ENCODE peak calls at places on chromosomes 13 and 19, in five cellular contexts. L, S, R, N and F are unnamed samples.

GRCh38 chr13:29936051-29936813 is 85.8 kb upstream of the UBL3 start:
- DNase-seq in L (no peak), S (no peak), R (no peak), N (no peak), F (no peak)

GRCh38 chr19:35720163-35720524 is 2.3 kb downstream of the KMT2B start:
- DNase-seq in L (no peak), S (no peak), R (no peak), N (no peak), F (no peak)

GRCh38 chr13:112715715-112716460 is 26.1 kb downstream of the ATP11A start:
- DNase-seq in L (peak; percentile 31), S (no peak), R (no peak), N (no peak), F (no peak)

GRCh38 chr19:29311391-29311790 is 98.4 kb upstream of the UQCRFS1 start:
- DNase-seq in L (no peak), S (no peak), R (no peak), N (no peak), F (no peak)

GRCh38 chr19:6216236-6216995 is 63.4 kb downstream of the MLLT1 start:
- DNase-seq in L (peak; percentile 45), S (no peak), R (no peak), N (no peak), F (no peak)

GRCh38 chr13:87537946-87538345 is 133.2 kb upstream of the SLITRK5 start:
- DNase-seq in L (no peak), S (no peak), R (no peak), N (no peak), F (no peak)

GRCh38 chr19:35336166-35336955 is 7.4 kb downstream of the CD22 start:
- DNase-seq in L (no peak), S (no peak), R (no peak), N (no peak), F (no peak)

GRCh38 chr13:49533586-49534269 is 38.0 kb downstream of the PHF11 start:
- DNase-seq in L (no peak), S (no peak), R (no peak), N (no peak), F (no peak)

GRCh38 chr19:46787331-46788100 is 878 bp downstream of the SLC1A5 start:
- DNase-seq in L (peak; percentile 83), S (peak; percentile 8), R (no peak), N (peak; percentile 76), F (peak; percentile 59)

GRCh38 chr19:46787040-46787330 is 1.4 kb downstream of the SLC1A5 start:
- DNase-seq in L (no peak), S (no peak), R (no peak), N (no peak), F (no peak)

GRCh38 chr19:46789371-46789770 is 977 bp upstream of the SLC1A5 start:
- DNase-seq in L (no peak), S (no peak), R (no peak), N (no peak), F (no peak)

GRCh38 chr19:46788101-46788967 is at the start of gene SLC1A5:
- DNase-seq in L (peak; percentile 97), S (peak; percentile 97), R (peak; percentile 86), N (peak; percentile 99), F (peak; percentile 100)

GRCh38 chr19:46788968-46789338 is 559 bp upstream of the SLC1A5 start:
- DNase-seq in L (no peak), S (no peak), R (no peak), N (no peak), F (no peak)
- H3K4me3 ChIP-seq in L (peak overlapping the region; percentile 67), S (peak overlapping the region; percentile 85), R (no peak overlapping the region), N (no peak overlapping the region), F (peak overlapping the region; percentile 3)

DNA sequence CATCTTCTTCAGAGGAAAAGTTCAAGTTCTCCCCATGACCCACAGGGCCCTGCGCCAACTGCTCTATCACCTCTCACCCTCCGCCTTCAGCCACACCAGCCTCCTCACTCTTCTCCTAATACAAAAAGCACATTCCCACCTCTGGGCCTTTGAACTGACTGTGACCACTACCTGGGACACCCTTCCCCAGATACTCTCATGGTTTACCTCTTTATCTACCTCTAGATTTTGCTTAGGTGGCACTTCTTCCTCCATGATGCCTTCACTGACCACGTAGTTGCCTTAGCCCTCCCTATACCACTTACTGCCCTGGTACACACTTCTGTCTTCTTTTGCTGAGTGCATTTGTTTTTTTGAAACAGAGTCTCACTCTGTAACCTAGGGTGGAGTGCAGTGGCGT is 3.9 kb upstream of the SYCE2 start:
- DNase-seq in L (no peak), S (no peak), R (no peak), N (no peak), F (no peak)
- H3K27me3 ChIP-seq in L (no peaks in the 10 kb centered on the region), S (no peaks in the 10 kb centered on the region), R (no peaks in the 10 kb centered on the region), N (no peaks in the 10 kb centered on the region), F (no peaks in the 10 kb centered on the region)

GRCh38 chr13:91157273-91158014 is 190.0 kb upstream of the MIR17HG start:
- DNase-seq in L (no peak), S (no peak), R (no peak), N (no peak), F (no peak)
- H3K4me3 ChIP-seq in L (no peak overlapping the region), S (no peak overlapping the region), R (no peak overlapping the region), N (no peak overlapping the region), F (no peak overlapping the region)

GRCh38 chr13:94968757-94969086 is 256.4 kb upstream of the SOX21 start:
- DNase-seq in L (no peak), S (no peak), R (no peak), N (no peak), F (peak; percentile 53)
- H3K27me3 ChIP-seq in L (peaks cover 54% of the 10 kb centered on the region), S (peaks cover 13% of the 10 kb centered on the region), R (peaks cover 14% of the 10 kb centered on the region), N (peaks cover 69% of the 10 kb centered on the region), F (no peaks in the 10 kb centered on the region)

GRCh38 chr19:18594824-18595373 is 6.3 kb downstream of the REX1BD start:
- DNase-seq in L (peak; percentile 73), S (no peak), R (no peak), N (no peak), F (no peak)
- H3K4me3 ChIP-seq in L (peak overlapping the region; percentile 55), S (peak overlapping the region; percentile 59), R (peak overlapping the region; percentile 67), N (no peak overlapping the region), F (peak overlapping the region; percentile 34)

GRCh38 chr19:50636317-50637085 is 3.2 kb downstream of the SYT3 start:
- DNase-seq in L (no peak), S (no peak), R (no peak), N (no peak), F (no peak)

GRCh38 chr19:50638576-50638975 is 1.1 kb downstream of the SYT3 start:
- DNase-seq in L (no peak), S (no peak), R (no peak), N (no peak), F (no peak)

GRCh38 chr19:50644315-50644915 is 4.7 kb upstream of the SYT3 start:
- DNase-seq in L (no peak), S (no peak), R (no peak), N (no peak), F (no peak)

GRCh38 chr19:50640368-50640767 is 687 bp upstream of the SYT3 start:
- DNase-seq in L (no peak), S (no peak), R (no peak), N (no peak), F (no peak)

GRCh38 chr19:50639121-50640112 is at the start of gene SYT3:
- DNase-seq in L (no peak), S (no peak), R (no peak), N (no peak), F (peak; percentile 78)
- H3K27me3 ChIP-seq in L (peaks cover 50% of the 10 kb centered on the region), S (peaks cover 41% of the 10 kb centered on the region), R (peaks cover 2% of the 10 kb centered on the region), N (peaks cover 43% of the 10 kb centered on the region), F (peaks cover 13% of the 10 kb centered on the region)